ENCODE peak calls at places on chromosomes 2 and 18, in nine cellular contexts. A, C, V, G, O, L, M, K and T are unnamed samples.

GRCh38 chr2:28654981-28655322 is 96.7 kb upstream of the PPP1CB start:
- DNase-seq in O (no peak), G (no peak), L (no peak), K (no peak), M (no peak), C (no peak), A (no peak), V (no peak), T (no peak)

GRCh38 chr2:46032161-46032813 is 264.9 kb upstream of the EPAS1 start:
- DNase-seq in O (no peak), G (no peak), M (no peak), V (no peak), A (no peak), L (no peak), C (no peak), K (no peak), T (no peak)

GRCh38 chr2:41595235-41595634 is 452.6 kb upstream of the PKDCC start:
- DNase-seq in G (no peak), A (no peak), C (no peak), V (no peak), O (no peak), K (no peak), M (no peak), L (no peak), T (no peak)

GRCh38 chr18:45275367-45276113 is 339.7 kb upstream of the SLC14A2 start:
- DNase-seq in C (no peak), L (no peak), V (no peak), M (peak), A (no peak), G (no peak), O (peak), K (peak), T (no peak)

GRCh38 chr18:74225193-74225840 is 66.4 kb downstream of the CYB5A start:
- DNase-seq in K (no peak), V (no peak), O (no peak), G (no peak), C (no peak), A (no peak), L (no peak), M (no peak), T (no peak)

GRCh38 chr18:11031966-11032365 is 117.4 kb downstream of the PIEZO2 start:
- DNase-seq in V (no peak), L (no peak), G (no peak), M (no peak), A (no peak), K (no peak), O (no peak), C (no peak), T (no peak)

GRCh38 chr2:191631754-191632153 is 46.2 kb upstream of the NABP1 start:
- DNase-seq in M (peak), A (no peak), K (peak), L (no peak), G (no peak), O (no peak), C (no peak), V (no peak), T (peak)

GRCh38 chr18:74219056-74219455 is 70.7 kb downstream of the TIMM21 start:
- DNase-seq in O (no peak), M (no peak), A (no peak), G (no peak), L (no peak), V (no peak), C (no peak), K (no peak), T (no peak)

GRCh38 chr18:5518899-5519371 is 24.9 kb downstream of the EPB41L3 start:
- DNase-seq in L (no peak), C (no peak), A (no peak), K (no peak), G (no peak), M (no peak), O (no peak), V (no peak), T (no peak)

GRCh38 chr2:169415233-169415748 is 53.0 kb upstream of the LRP2 start:
- DNase-seq in O (no peak), G (no peak), K (no peak), V (no peak), M (peak), L (no peak), A (no peak), C (no peak), T (no peak)

GRCh38 chr2:152247337-152247695 is 71.8 kb upstream of the STAM2 start:
- DNase-seq in L (no peak), A (no peak), C (no peak), K (no peak), M (no peak), O (no peak), G (no peak), V (no peak), T (no peak)